ENCODE peak calls at places on chromosomes 5 and 9, in eight cellular contexts. C, B, H, K, Q, J, R and Z are unnamed samples.

GRCh38 chr9:112852741-112853505 is 37.8 kb downstream of the SLC46A2 start:
- DNase-seq in C (no peak), B (no peak), H (no peak), K (no peak), Q (no peak), J (no peak), R (no peak), Z (no peak)

GRCh38 chr9:93579711-93580516 is 3.5 kb downstream of the PHF2 start:
- DNase-seq in C (no peak), B (no peak), H (no peak), K (no peak), Q (no peak), J (no peak), R (no peak), Z (no peak)

GRCh38 chr9:133533878-133534277 is 626 bp upstream of the ADAMTSL2 start:
- DNase-seq in C (no peak), B (no peak), H (no peak), K (no peak), Q (no peak), J (no peak), R (no peak), Z (no peak)

GRCh38 chr5:172846677-172847076 is 12.6 kb downstream of the ERGIC1 start:
- DNase-seq in C (no peak), B (no peak), H (no peak), K (no peak), Q (no peak), J (no peak), R (no peak), Z (no peak)

GRCh38 chr9:129166962-129167557 is 11.0 kb downstream of the IER5L start:
- DNase-seq in C (no peak), B (peak), H (no peak), K (no peak), Q (peak), J (peak), R (no peak), Z (peak)

GRCh38 chr9:133934512-133935221 is 57.5 kb downstream of the VAV2 start:
- DNase-seq in C (no peak), B (no peak), H (no peak), K (no peak), Q (no peak), J (no peak), R (no peak), Z (no peak)

GRCh38 chr5:140344683-140345423 is 1.6 kb downstream of the HBEGF start:
- DNase-seq in C (no peak), B (peak), H (no peak), K (no peak), Q (peak), J (peak), R (no peak), Z (no peak)

GRCh38 chr5:67476995-67477394 is 280.4 kb upstream of the CD180 start:
- DNase-seq in C (no peak), B (no peak), H (no peak), K (no peak), Q (no peak), J (no peak), R (no peak), Z (no peak)

GRCh38 chr5:135602882-135603721 is 24.3 kb upstream of the CXCL14 start:
- DNase-seq in C (no peak), B (no peak), H (no peak), K (no peak), Q (no peak), J (no peak), R (no peak), Z (no peak)

GRCh38 chr5:1755321-1755949 is 44.2 kb downstream of the MRPL36 start:
- DNase-seq in C (no peak), B (no peak), H (no peak), K (no peak), Q (no peak), J (no peak), R (no peak), Z (no peak)

GRCh38 chr5:74974451-74975089 is 77.8 kb downstream of the GCNT4 start:
- DNase-seq in C (no peak), B (no peak), H (no peak), K (no peak), Q (no peak), J (no peak), R (peak), Z (no peak)

GRCh38 chr5:123673107-123673506 is 161.1 kb downstream of the CSNK1G3 start:
- DNase-seq in C (no peak), B (no peak), H (no peak), K (no peak), Q (no peak), J (no peak), R (no peak), Z (no peak)

GRCh38 chr9:121861501-121862180 is 210.2 kb downstream of the DAB2IP start:
- DNase-seq in C (no peak), B (peak), H (peak), K (no peak), Q (peak), J (peak), R (no peak), Z (peak)

GRCh38 chr5:42886612-42887011 is 74.9 kb upstream of the SELENOP start:
- DNase-seq in C (no peak), B (no peak), H (no peak), K (no peak), Q (no peak), J (no peak), R (no peak), Z (no peak)

GRCh38 chr5:108629779-108630178 is 117.9 kb upstream of the FER start:
- DNase-seq in C (no peak), B (no peak), H (no peak), K (no peak), Q (no peak), J (no peak), R (no peak), Z (no peak)

GRCh38 chr9:83934569-83935275 is 13.5 kb upstream of the KIF27 start:
- DNase-seq in C (no peak), B (no peak), H (no peak), K (no peak), Q (no peak), J (no peak), R (no peak), Z (no peak)